ENCODE peak calls at places on chromosomes 11 and 22, in nine cellular contexts. R, W, Q, J, Z, K, V, C and S are unnamed samples. For H3K4me1 and H3K9me3, the result is how much of the 10 kb centered on the place peaks cover.

GRCh38 chr11:20363500-20364411 is at the start of gene HTATIP2:
- DNase-seq in C (peak), V (peak), Z (peak), K (peak), W (peak), Q (peak), R (no peak), J (peak), S (peak)

GRCh38 chr22:41488596-41489385 is 19.9 kb downstream of the ACO2 start:
- DNase-seq in C (no peak), J (no peak), R (no peak), Q (no peak), Z (no peak), W (no peak), K (no peak), V (no peak), S (no peak)

GRCh38 chr11:38718049-38718448 is 2120.0 kb upstream of the RAG2 start:
- DNase-seq in Q (no peak), C (no peak), V (no peak), Z (no peak), K (no peak), R (no peak), J (no peak), W (no peak), S (no peak)

GRCh38 chr11:75997273-75997552 is 182.2 kb downstream of the UVRAG start:
- DNase-seq in K (no peak), C (no peak), Q (no peak), R (no peak), V (no peak), W (no peak), J (no peak), Z (no peak), S (no peak)

GRCh38 chr11:14350215-14350614 is 8.8 kb downstream of the RRAS2 start:
- DNase-seq in R (no peak), Q (no peak), V (no peak), K (no peak), C (no peak), Z (no peak), J (no peak), W (no peak), S (no peak)

GRCh38 chr11:73958521-73959141 is 7.8 kb downstream of the DNAJB13 start:
- DNase-seq in V (no peak), R (no peak), Z (peak), Q (no peak), C (no peak), J (peak), W (no peak), K (peak), S (no peak)

GRCh38 chr22:43176090-43176489 is 10.8 kb downstream of the TTLL12 start:
- DNase-seq in K (no peak), C (no peak), J (no peak), Z (no peak), Q (no peak), W (no peak), R (no peak), V (no peak), S (no peak)

GRCh38 chr22:25172153-25172552 is 27.5 kb upstream of the CRYBB3 start:
- DNase-seq in K (no peak), R (peak), W (peak), V (no peak), Z (no peak), Q (peak), J (peak), C (no peak), S (no peak)

GRCh38 chr11:100576044-100577021 is 110.8 kb upstream of the ARHGAP42 start:
- DNase-seq in J (no peak), C (peak), Q (peak), Z (no peak), K (no peak), R (peak), V (no peak), W (peak), S (no peak)

GRCh38 chr11:96288915-96289314 is 54.1 kb downstream of the MAML2 start:
- DNase-seq in Z (no peak), Q (no peak), W (no peak), R (no peak), K (no peak), C (peak), J (no peak), V (no peak), S (no peak)

GRCh38 chr11:17978553-17979287 is 34.1 kb downstream of the SERGEF start:
- DNase-seq in C (peak), R (no peak), Q (peak), Z (no peak), J (peak), W (peak), K (peak), V (no peak), S (peak)

GRCh38 chr22:35749808-35750207 is 32.1 kb downstream of the APOL5 start:
- DNase-seq in C (no peak), Q (no peak), V (no peak), K (no peak), Z (no peak), W (no peak), R (no peak), J (no peak), S (no peak)

GRCh38 chr11:6911946-6912345 is 8.9 kb upstream of the OR2D3 start:
- DNase-seq in K (no peak), R (no peak), C (no peak), W (no peak), J (no peak), Z (no peak), Q (no peak), V (no peak), S (no peak)

GRCh38 chr11:128022007-128022368 is 565.4 kb downstream of the ETS1 start:
- DNase-seq in Z (no peak), Q (no peak), W (no peak), V (no peak), K (no peak), R (no peak), C (no peak), J (no peak), S (no peak)

GRCh38 chr22:32023251-32023827 is 19.7 kb upstream of the SLC5A1 start:
- DNase-seq in V (no peak), K (no peak), Q (no peak), W (no peak), R (no peak), Z (no peak), C (no peak), J (no peak), S (no peak)

GRCh38 chr11:117876341-117877119 is at the start of gene FXYD6:
- DNase-seq in V (no peak), J (no peak), Z (no peak), R (no peak), C (no peak), K (peak), Q (peak), W (no peak), S (peak)

DNA sequence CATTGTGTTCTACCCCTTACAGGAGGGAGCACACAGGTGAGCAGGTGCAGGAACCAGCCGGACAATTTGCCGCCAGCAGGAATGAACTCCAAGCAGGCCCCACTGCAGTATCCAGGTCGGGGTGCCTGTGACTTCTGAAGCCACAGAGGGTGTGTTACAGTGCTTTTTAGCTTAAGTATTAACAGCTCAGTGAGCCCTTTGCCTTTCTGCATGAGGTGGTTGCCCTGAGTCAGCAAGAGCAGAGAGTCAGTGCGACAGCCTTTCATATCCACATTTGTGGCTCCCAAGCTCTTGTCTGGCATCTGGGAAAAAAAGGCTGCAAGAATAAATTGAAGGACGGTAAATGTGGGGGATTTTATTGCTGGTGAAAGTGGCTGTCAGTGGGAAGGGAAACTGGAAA is 366.7 kb upstream of the LRRC4C start:
- DNase-seq in Z (no peak), C (no peak), Q (no peak), R (no peak), V (no peak), K (no peak), W (no peak), J (no peak), S (no peak)
- TF ChIP-seq CTCF in Z (no peak), C (no peak), Q (no peak), R (no peak), V (no peak), K (no peak), W (no peak), J (no peak), S (no peak)

GRCh38 chr22:28938286-28938833 is 55.0 kb downstream of the ZNRF3 start:
- DNase-seq in K (no peak), W (no peak), Q (no peak), J (no peak), C (no peak), R (no peak), Z (no peak), V (no peak), S (no peak)

GRCh38 chr22:28942333-28942732 is 59.0 kb downstream of the ZNRF3 start:
- DNase-seq in Z (no peak), R (no peak), J (no peak), K (no peak), W (no peak), Q (no peak), V (no peak), C (no peak), S (no peak)

GRCh38 chr22:28939932-28940331 is 56.6 kb downstream of the ZNRF3 start:
- DNase-seq in Q (no peak), Z (no peak), R (no peak), W (no peak), V (no peak), K (no peak), J (no peak), C (no peak), S (no peak)

GRCh38 chr22:28939394-28939793 is 56.0 kb downstream of the ZNRF3 start:
- DNase-seq in C (no peak), J (no peak), Z (no peak), Q (no peak), W (no peak), R (no peak), V (no peak), K (no peak), S (no peak)

GRCh38 chr22:28940441-28940840 is 57.1 kb downstream of the ZNRF3 start:
- DNase-seq in R (no peak), J (no peak), K (no peak), Z (no peak), Q (no peak), W (no peak), V (no peak), C (no peak), S (no peak)
- H3K4me1 ChIP-seq in R (under half), J (under half), K (under half), Z (under half), Q (under half), W (under half), V (under half), C (under half), S (under half)

DNA sequence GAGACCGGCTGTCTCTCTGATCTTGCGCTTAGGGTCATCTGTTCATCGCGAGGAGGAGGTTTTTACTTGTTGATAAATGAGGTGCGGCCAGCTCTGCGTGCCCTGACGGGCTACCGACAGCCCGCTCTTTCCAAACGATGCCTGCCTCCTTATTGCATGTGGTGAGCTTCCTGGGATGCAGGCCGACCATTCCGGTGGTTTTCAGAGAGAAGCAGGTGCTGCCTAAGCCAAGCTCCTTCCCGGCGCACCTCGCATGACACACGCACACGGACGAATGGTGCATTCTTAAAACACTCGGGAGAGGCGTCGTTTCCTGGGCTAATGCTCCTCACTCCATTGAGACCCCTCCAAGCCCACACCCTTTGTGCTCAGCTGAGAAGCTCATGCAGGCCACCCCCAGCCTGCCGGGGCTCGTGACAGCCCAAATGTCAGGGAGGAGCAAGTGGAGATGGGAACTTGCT is 456.8 kb downstream of the BRD1 start:
- DNase-seq in R (no peak), J (no peak), V (peak), W (no peak), C (no peak), K (peak), Z (peak), Q (no peak), S (no peak)
- H3K9me3 ChIP-seq in R (under half), J (under half), V (under half), W (under half), C (under half), K (under half), Z (under half), Q (under half), S (under half)

GRCh38 chr11:60699282-60699681 is at the start of gene MS4A8:
- DNase-seq in C (no peak), Q (peak), W (no peak), J (no peak), V (no peak), K (no peak), Z (no peak), R (no peak), S (no peak)

GRCh38 chr11:60705895-60706294 is 6.5 kb downstream of the MS4A8 start:
- DNase-seq in Z (no peak), K (peak), V (no peak), J (no peak), C (no peak), Q (no peak), W (no peak), R (no peak), S (no peak)

GRCh38 chr11:60703374-60703773 is 4.0 kb downstream of the MS4A8 start:
- DNase-seq in J (no peak), W (no peak), K (peak), Z (no peak), Q (no peak), V (no peak), R (no peak), C (no peak), S (peak)

GRCh38 chr11:60700689-60701508 is 1.5 kb downstream of the MS4A8 start:
- DNase-seq in R (peak), Z (no peak), W (peak), J (no peak), C (peak), K (peak), Q (peak), V (no peak), S (peak)

DNA sequence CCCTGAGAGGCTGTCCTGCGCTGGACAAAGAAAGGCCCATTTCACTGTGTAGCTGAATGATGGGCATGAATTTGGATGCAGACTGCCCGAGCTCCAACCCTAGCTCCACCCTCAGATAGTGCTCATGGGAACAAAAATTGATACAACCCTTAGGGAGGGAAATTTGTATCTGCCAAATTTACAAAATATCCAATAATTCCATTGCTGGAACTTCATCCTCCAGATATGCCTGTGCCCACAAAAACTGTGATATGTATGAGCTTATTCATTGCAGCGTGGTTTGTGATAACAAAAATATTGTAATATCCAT is 2.1 kb downstream of the MS4A8 start:
- DNase-seq in R (no peak), C (no peak), J (no peak), V (no peak), K (no peak), Q (no peak), Z (no peak), W (no peak), S (no peak)
- TF ChIP-seq CTCF in R (no peak), C (no peak), J (no peak), V (no peak), K (no peak), Q (no peak), Z (no peak), W (no peak), S (no peak)

DNA sequence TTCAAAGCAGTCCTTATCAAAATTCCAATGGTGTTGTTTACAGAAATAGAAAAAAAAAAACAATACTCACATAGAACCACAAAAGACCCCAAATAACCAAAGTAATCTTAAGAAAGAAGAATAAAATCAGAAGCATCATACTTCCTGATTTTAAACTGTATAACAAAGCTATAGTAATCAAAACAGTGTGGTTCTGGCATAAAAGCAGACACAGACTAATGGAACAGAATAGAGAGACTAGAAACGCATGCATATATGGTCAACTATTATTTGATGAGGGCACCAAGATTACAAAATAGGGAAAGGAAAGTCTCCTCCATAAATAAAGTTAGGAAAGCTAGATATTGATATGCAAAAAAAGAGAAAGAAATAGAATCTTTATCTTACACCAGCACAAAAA is 120.1 kb upstream of the TEAD1 start:
- DNase-seq in V (no peak), W (no peak), J (no peak), C (no peak), Z (no peak), K (no peak), Q (no peak), R (no peak), S (no peak)
- H3K4me1 ChIP-seq in V (under half), W (under half), J (under half), C (under half), Z (under half), K (under half), Q (under half), R (under half), S (under half)